ENCODE peak calls at places on chromosomes 7 and 10, in seven cellular contexts. D, H, S, Y, M, W and I are unnamed samples.
A peak's percentile ranks its signal among the peaks of the same experiment; 100 is the strongest.

GRCh38 chr7:1200045-1200444 is 32.6 kb upstream of the UNCX start:
- DNase-seq in D (no peak), H (peak; percentile 28), S (no peak), Y (peak; percentile 46), M (no peak), W (no peak), I (no peak)

GRCh38 chr10:955820-956217 is 24.3 kb upstream of the LARP4B start:
- DNase-seq in D (no peak), H (no peak), S (no peak), Y (no peak), M (no peak), W (no peak), I (no peak)

GRCh38 chr7:6375346-6376101 is 72.2 kb downstream of the DAGLB start:
- DNase-seq in D (no peak), H (peak; percentile 27), S (no peak), Y (peak; percentile 57), M (peak; percentile 24), W (no peak), I (no peak)

GRCh38 chr7:112743811-112744210 is 46.4 kb downstream of the TMEM168 start:
- DNase-seq in D (no peak), H (no peak), S (no peak), Y (no peak), M (no peak), W (no peak), I (no peak)

GRCh38 chr10:90787906-90788491 is 69.8 kb downstream of the HTR7 start:
- DNase-seq in D (no peak), H (peak; percentile 42), S (no peak), Y (peak; percentile 59), M (no peak), W (peak; percentile 27), I (no peak)

GRCh38 chr7:95596183-95597135 is at the start of gene PDK4:
- DNase-seq in D (peak; percentile 97), H (peak; percentile 87), S (peak; percentile 98), Y (peak; percentile 22), M (peak; percentile 97), W (peak; percentile 51), I (peak; percentile 93)

GRCh38 chr7:157685430-157686284 is 348.9 kb downstream of the DNAJB6 start:
- DNase-seq in D (no peak), H (no peak), S (peak; percentile 59), Y (no peak), M (no peak), W (no peak), I (no peak)

GRCh38 chr7:104548861-104549260 is 220.5 kb downstream of the LHFPL3 start:
- DNase-seq in D (no peak), H (peak; percentile 29), S (no peak), Y (no peak), M (no peak), W (peak; percentile 1), I (no peak)

GRCh38 chr7:2730846-2731770 is 43.1 kb downstream of the AMZ1 start:
- DNase-seq in D (no peak), H (no peak), S (peak; percentile 60), Y (no peak), M (no peak), W (no peak), I (no peak)

DNA sequence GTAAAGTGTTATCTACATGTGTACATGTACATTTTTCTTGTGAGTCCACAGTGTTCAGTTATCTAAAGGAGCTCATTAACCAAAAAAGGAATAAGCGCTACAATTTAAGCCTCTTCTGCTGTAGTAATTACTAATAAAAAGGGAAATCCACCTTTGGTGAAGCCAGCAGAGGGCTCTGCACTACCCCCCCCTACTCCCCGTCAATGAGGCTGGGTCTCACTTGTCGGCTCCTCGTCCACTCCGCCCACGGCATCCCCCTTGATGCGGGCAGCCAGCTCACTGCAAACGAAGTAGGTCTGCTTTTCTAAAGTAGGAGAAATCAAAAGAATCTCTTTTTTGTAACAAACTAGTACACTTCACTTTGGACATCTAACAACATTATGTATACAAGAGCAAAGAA is 4.7 kb upstream of the WASHC2A start:
- DNase-seq in D (no peak), H (no peak), S (no peak), Y (no peak), M (no peak), W (no peak), I (no peak)
- TF ChIP-seq CTCF in D (no peak), H (peak; percentile 4), S (no peak), Y (no peak), M (no peak), W (no peak), I (no peak)

GRCh38 chr7:23212395-23212794 is 30.5 kb downstream of the NUP42 start:
- DNase-seq in D (no peak), H (no peak), S (no peak), Y (no peak), M (no peak), W (no peak), I (no peak)

GRCh38 chr7:23214938-23215337 is 31.6 kb upstream of the GPNMB start:
- DNase-seq in D (no peak), H (no peak), S (no peak), Y (no peak), M (no peak), W (no peak), I (no peak)

GRCh38 chr7:23213755-23214154 is 31.9 kb downstream of the NUP42 start:
- DNase-seq in D (no peak), H (no peak), S (no peak), Y (no peak), M (no peak), W (no peak), I (no peak)

GRCh38 chr7:23216021-23216420 is 30.6 kb upstream of the GPNMB start:
- DNase-seq in D (peak; percentile 68), H (no peak), S (peak; percentile 76), Y (no peak), M (peak; percentile 26), W (no peak), I (no peak)

GRCh38 chr7:23214423-23214822 is 32.2 kb upstream of the GPNMB start:
- DNase-seq in D (no peak), H (no peak), S (no peak), Y (no peak), M (no peak), W (no peak), I (no peak)
- TF ChIP-seq CTCF in D (no peak), H (no peak), S (no peak), Y (no peak), M (no peak), W (no peak), I (no peak)

DNA sequence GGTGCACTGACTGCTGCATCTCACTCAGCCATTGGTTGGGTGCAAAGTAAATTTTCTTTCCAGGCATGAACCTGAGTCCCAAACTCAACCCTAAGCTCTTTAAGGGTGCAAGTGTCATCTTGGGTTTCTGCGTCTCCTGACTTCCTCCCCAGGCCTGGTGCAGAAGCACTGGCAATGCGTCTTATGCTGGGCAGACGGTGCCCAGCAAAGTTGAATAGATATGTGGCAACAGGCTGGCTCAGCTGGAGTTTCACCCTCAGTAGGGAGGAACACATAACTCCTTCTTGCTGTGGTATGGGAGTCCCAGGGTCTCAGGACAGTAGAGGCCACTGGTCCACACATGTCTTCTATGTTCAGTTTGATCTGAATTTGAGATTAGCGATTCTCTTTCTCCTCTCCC is 181.3 kb downstream of the RPS24 start:
- DNase-seq in D (no peak), H (no peak), S (peak; percentile 75), Y (no peak), M (no peak), W (no peak), I (no peak)
- TF ChIP-seq CTCF in D (no peak), H (no peak), S (no peak), Y (no peak), M (no peak), W (no peak), I (no peak)

GRCh38 chr10:89554433-89554832 is 19.0 kb upstream of the SLC16A12 start:
- DNase-seq in D (no peak), H (no peak), S (no peak), Y (no peak), M (no peak), W (no peak), I (no peak)

GRCh38 chr10:89553064-89553734 is 17.8 kb upstream of the SLC16A12 start:
- DNase-seq in D (no peak), H (peak; percentile 96), S (no peak), Y (peak; percentile 98), M (no peak), W (peak; percentile 82), I (no peak)

GRCh38 chr10:89552213-89552612 is 16.8 kb upstream of the SLC16A12 start:
- DNase-seq in D (no peak), H (no peak), S (no peak), Y (no peak), M (no peak), W (no peak), I (no peak)

GRCh38 chr10:89556590-89556989 is 21.2 kb upstream of the SLC16A12 start:
- DNase-seq in D (no peak), H (peak; percentile 76), S (no peak), Y (peak; percentile 17), M (no peak), W (no peak), I (no peak)

GRCh38 chr10:89555688-89556445 is 20.5 kb upstream of the SLC16A12 start:
- DNase-seq in D (no peak), H (peak; percentile 53), S (no peak), Y (peak; percentile 58), M (no peak), W (no peak), I (no peak)
- TF ChIP-seq CTCF in D (no peak), H (peak; percentile 26), S (no peak), Y (peak; percentile 26), M (no peak), W (peak; percentile 51), I (no peak)

DNA sequence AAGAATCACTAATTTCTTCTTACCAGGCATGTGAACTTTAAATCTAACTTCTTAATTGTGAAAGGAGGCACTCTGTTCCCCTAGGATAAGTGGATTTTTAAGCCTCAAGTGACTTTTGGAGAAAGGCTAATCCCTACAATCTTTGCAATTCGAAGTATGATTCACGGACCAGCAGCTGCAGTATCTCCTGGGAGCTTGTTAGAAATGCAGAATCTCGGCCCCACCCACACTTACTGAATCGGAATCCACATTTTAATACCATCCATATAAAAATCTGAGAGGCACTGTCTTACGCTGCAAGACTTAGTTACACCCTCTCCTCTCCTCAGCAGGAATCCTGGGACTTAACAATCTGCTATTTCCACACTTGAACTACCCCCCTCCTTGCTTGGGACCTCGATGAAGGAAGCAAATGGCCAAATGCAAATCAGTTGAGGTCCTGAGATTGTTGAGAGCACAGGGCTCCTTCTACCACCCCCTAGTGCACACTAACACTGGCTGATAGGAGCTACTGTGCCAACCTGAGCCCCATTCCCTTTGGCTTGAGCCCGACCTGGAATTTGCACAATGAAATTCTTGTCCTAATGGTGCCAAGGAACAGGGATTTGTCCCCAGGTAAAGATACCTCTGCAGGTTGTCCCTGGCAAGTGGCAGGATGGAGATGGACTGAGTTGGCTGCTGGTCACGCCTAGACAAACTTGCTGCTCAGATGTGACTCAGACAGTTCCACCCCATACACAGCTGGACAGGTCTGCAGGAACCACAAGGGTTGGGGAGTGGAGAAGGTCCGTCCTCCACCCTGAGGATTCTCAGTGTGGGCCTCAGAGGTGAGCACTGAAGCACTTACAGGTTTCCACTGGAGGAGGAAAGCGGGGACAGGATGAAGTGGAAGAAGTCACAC is 20.8 kb downstream of the ITPRIP start:
- DNase-seq in D (no peak), H (peak; percentile 89), S (peak; percentile 64), Y (peak; percentile 90), M (no peak), W (no peak), I (no peak)
- TF ChIP-seq CTCF in D (no peak), H (peak; percentile 8), S (no peak), Y (no peak), M (no peak), W (no peak), I (no peak)